ENCODE peak calls at places on chromosomes 11 and 22, in five cellular contexts. B, J, T, N and W are unnamed samples. For H3K4me1, the result is how much of the 10 kb centered on the place peaks cover.

GRCh38 chr22:45740236-45740635 is 68.6 kb downstream of the ATXN10 start:
- DNase-seq in T (no peak), N (peak), J (no peak), B (no peak), W (no peak)

GRCh38 chr22:49368221-49368975 is 459.3 kb downstream of the BRD1 start:
- DNase-seq in J (no peak), B (no peak), T (no peak), N (no peak), W (no peak)

GRCh38 chr22:37454857-37455686 is 27.8 kb upstream of the ELFN2 start:
- DNase-seq in N (peak), J (peak), B (peak), T (no peak), W (no peak)

GRCh38 chr11:57406337-57406904 is 16.0 kb upstream of the PRG2 start:
- DNase-seq in B (peak), J (no peak), T (no peak), N (peak), W (peak)

GRCh38 chr11:28077524-28077923 is 30.4 kb downstream of the KIF18A start:
- DNase-seq in N (no peak), B (no peak), J (no peak), T (no peak), W (no peak)

GRCh38 chr11:71076021-71076420 is 176.4 kb downstream of the SHANK2 start:
- DNase-seq in B (no peak), N (no peak), J (no peak), T (no peak), W (no peak)

GRCh38 chr11:27312110-27312509 is 50.9 kb downstream of the CCDC34 start:
- DNase-seq in B (peak), N (no peak), T (no peak), J (peak), W (no peak)

GRCh38 chr11:85040166-85040565 is 587.0 kb downstream of the DLG2 start:
- DNase-seq in J (no peak), B (peak), T (no peak), N (peak), W (no peak)

GRCh38 chr11:107705027-107705426 is 6.8 kb downstream of the SLN start:
- DNase-seq in T (no peak), N (peak), J (no peak), B (peak), W (no peak)

GRCh38 chr11:62398011-62398994 is 20.5 kb upstream of the SCGB1A1 start:
- DNase-seq in J (peak), B (peak), T (peak), N (peak), W (no peak)

GRCh38 chr22:38923463-38924196 is 33.8 kb upstream of the APOBEC3A start:
- DNase-seq in B (peak), J (peak), N (peak), T (peak), W (peak)

GRCh38 chr11:8015753-8016239 is 28.7 kb downstream of the EIF3F start:
- DNase-seq in N (peak), T (no peak), B (no peak), J (no peak), W (no peak)

GRCh38 chr11:122727101-122727929 is 71.8 kb downstream of the UBASH3B start:
- DNase-seq in T (no peak), B (no peak), J (no peak), N (no peak), W (no peak)

GRCh38 chr11:103650330-103650729 is 386.1 kb upstream of the DDI1 start:
- DNase-seq in B (no peak), T (no peak), N (no peak), J (no peak), W (no peak)

GRCh38 chr11:35715649-35716048 is 53.1 kb downstream of the TRIM44 start:
- DNase-seq in T (no peak), B (no peak), J (no peak), N (no peak), W (no peak)

GRCh38 chr22:17974087-17974486 is 50.3 kb downstream of the MICAL3 start:
- DNase-seq in J (no peak), T (no peak), B (no peak), N (no peak), W (no peak)
- H3K4me1 ChIP-seq in J (half or more), T (under half), B (under half), N (under half), W (under half)

DNA sequence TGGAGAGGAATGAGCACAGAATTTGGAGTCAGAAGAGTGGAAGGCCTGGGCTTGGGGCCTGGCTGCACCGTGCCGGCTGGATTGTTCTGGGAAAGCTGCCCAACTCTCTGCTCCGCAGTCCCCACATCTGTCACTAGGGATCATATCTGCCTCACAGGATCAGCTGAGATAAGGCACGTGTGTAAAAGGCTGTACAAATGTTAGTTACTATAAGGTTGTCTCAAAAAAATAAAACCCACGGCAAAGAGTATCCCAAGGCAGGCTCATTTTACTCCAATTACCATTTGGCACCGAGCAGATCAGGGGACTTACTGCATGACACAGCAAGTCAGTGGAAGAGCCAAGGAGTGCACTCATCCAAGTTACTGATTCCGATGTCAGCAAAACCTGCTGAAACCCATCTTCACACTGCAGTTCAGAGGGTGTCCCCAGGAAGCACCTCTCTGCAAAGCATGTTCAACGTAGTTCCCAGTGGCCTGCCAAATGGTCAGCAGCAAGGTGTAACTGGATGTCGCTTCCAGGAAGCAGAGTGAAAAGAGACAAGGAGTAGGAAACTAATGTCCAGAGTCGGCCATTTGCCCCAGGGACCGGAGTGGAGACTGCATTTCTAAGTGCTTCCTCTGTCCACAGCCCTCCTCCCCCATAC is 18.1 kb upstream of the MRTFA start:
- DNase-seq in N (peak), J (no peak), T (peak), B (peak), W (peak)
- TF ChIP-seq CTCF in N (peak), J (peak), T (peak), B (peak), W (peak)

GRCh38 chr22:33879796-33880195 is 40.5 kb downstream of the LARGE1 start:
- DNase-seq in T (no peak), B (no peak), N (no peak), J (no peak), W (no peak)

GRCh38 chr22:33883561-33883960 is 36.7 kb downstream of the LARGE1 start:
- DNase-seq in N (no peak), B (no peak), T (peak), J (no peak), W (no peak)

GRCh38 chr22:33883961-33884808 is 36.1 kb downstream of the LARGE1 start:
- DNase-seq in T (peak), N (no peak), B (no peak), J (peak), W (no peak)

GRCh38 chr22:33884829-33885228 is 35.4 kb downstream of the LARGE1 start:
- DNase-seq in T (no peak), B (no peak), N (no peak), J (no peak), W (no peak)

GRCh38 chr22:33882991-33883390 is 37.3 kb downstream of the LARGE1 start:
- DNase-seq in B (no peak), T (no peak), N (no peak), J (no peak), W (no peak)
- H3K4me1 ChIP-seq in B (under half), T (under half), N (under half), J (under half), W (under half)

DNA sequence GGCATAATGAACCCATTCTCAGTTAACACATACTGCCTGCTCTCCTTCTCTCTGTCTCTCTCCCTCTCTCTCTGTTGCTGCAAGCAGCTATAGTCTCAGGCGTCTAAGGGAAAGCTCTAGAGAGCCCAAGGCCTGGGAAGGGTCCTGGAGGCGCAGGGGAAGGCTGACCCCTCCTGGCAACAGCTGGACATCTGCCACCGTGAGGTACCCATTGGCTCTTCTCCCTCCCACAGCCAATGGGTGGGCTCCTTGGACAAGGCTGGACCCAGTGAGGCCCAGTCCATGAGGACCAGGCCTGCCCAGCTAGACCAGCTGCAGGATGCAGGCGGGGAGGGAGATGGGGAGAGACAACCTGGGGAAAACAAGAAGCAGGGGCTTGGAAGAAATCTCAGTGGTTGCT is 349.8 kb downstream of the BUD13 start:
- DNase-seq in B (no peak), N (no peak), J (peak), T (no peak), W (no peak)
- TF ChIP-seq CTCF in B (no peak), N (no peak), J (peak), T (no peak), W (no peak)

DNA sequence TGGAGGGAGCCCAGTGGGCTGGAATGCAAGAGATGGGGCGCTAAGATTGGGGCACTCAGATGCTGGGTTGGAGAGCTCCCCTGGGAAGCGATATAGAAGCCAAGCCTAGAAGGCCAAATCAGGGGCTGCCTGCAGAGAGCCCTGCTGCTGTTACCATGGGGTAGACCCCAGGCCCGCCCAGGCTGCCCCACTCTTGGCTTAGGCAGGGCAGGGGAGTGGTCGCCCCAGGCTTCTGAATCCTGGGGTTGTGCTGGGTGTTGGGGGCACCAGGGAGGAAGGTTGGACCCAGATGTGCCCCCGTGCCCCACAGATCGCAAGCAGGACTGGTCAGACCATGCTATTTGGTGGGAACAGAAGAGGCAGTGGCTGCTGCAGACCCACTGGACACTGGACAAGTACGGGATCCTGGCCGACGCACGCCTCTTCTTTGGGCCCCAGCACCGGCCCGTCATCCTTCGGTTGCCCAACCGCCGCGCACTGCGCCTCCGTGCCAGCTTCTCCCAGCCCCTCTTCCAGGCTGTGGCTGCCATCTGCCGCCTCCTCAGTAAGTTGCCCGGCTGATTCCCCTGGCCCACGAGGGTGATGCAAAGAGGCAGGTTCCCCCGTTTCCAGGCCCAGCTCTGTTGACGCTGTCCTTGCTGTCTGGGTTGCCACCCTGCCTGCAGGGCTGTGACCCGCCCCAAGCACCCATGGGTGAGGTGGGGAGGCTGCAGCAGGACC is 3.9 kb downstream of the FERMT3 start:
- DNase-seq in T (no peak), N (no peak), J (no peak), B (no peak), W (no peak)
- H3K4me1 ChIP-seq in T (under half), N (under half), J (under half), B (under half), W (under half)

DNA sequence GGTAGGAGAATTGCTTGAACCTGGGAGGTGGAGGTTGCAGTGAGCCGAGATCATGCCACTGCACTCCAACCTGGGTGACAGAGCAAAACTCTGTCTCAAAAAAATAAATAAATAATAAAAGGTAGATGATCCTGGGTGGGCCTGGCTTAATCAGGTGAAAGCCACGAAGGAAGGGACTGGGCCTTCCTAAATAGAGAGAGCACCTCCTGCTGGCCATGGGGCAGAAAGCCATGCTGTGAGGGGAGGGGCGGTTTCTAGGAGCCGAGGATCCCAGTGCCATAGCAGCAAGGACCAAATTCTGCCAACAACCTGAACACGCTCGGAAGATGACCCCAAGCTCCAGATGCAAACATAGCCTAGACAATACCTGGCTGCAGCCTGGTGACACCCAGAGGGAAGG is 24.5 kb upstream of the DGKZ start:
- DNase-seq in N (peak), J (no peak), B (peak), T (no peak), W (no peak)
- TF ChIP-seq CTCF in N (peak), J (no peak), B (peak), T (no peak), W (no peak)

GRCh38 chr11:12184696-12185095 is 74.3 kb downstream of the MICAL2 start:
- DNase-seq in N (peak), J (no peak), T (no peak), B (no peak), W (no peak)

GRCh38 chr11:12185106-12185690 is 74.8 kb downstream of the MICAL2 start:
- DNase-seq in B (no peak), T (no peak), N (no peak), J (no peak), W (no peak)

GRCh38 chr11:12180257-12181205 is 70.1 kb downstream of the MICAL2 start:
- DNase-seq in N (no peak), J (no peak), B (no peak), T (no peak), W (no peak)

GRCh38 chr11:12183827-12184620 is 73.6 kb downstream of the MICAL2 start:
- DNase-seq in J (no peak), B (no peak), T (no peak), N (no peak), W (no peak)

GRCh38 chr11:12182650-12183511 is 72.5 kb downstream of the MICAL2 start:
- DNase-seq in J (peak), T (peak), B (peak), N (peak), W (no peak)
- H3K4me1 ChIP-seq in J (under half), T (under half), B (under half), N (half or more), W (under half)

GRCh38 chr11:92960886-92961285 is 8.6 kb upstream of the MTNR1B start:
- DNase-seq in T (no peak), N (no peak), J (no peak), B (peak), W (no peak)
- TF ChIP-seq CTCF in T (no peak), N (no peak), J (peak), B (no peak), W (no peak)